ENCODE peak calls at places on chromosomes 1 and 21, in six cellular contexts. T, M, Z, K, C and H are unnamed samples.

GRCh38 chr1:2593251-2593878 is 6.8 kb downstream of the PRXL2B start:
- DNase-seq in T (no peak), M (peak; percentile 37), Z (no peak), K (peak; percentile 10), C (peak; percentile 43), H (no peak)

GRCh38 chr1:221961532-221962292 is 219.8 kb upstream of the DUSP10 start:
- DNase-seq in T (peak; percentile 79), M (no peak), Z (peak; percentile 83), K (no peak), C (no peak), H (no peak)

GRCh38 chr1:147078606-147079399 is 93.5 kb downstream of the PRKAB2 start:
- DNase-seq in T (no peak), M (no peak), Z (no peak), K (no peak), C (no peak), H (no peak)

GRCh38 chr1:36542962-36543515 is 60.3 kb upstream of the CSF3R start:
- DNase-seq in T (no peak), M (peak; percentile 44), Z (no peak), K (no peak), C (no peak), H (no peak)

GRCh38 chr1:161177936-161178244 is 583 bp upstream of the B4GALT3 start:
- DNase-seq in T (no peak), M (no peak), Z (no peak), K (no peak), C (no peak), H (no peak)

GRCh38 chr1:115980998-115981993 is 5.0 kb downstream of the SLC22A15 start:
- DNase-seq in T (peak; percentile 9), M (peak; percentile 73), Z (peak; percentile 28), K (no peak), C (peak; percentile 49), H (no peak)

GRCh38 chr1:117758444-117759316 is 152.8 kb downstream of the TENT5C start:
- DNase-seq in T (peak; percentile 64), M (peak; percentile 78), Z (peak; percentile 76), K (peak; percentile 39), C (peak; percentile 89), H (peak; percentile 69)

GRCh38 chr21:41634211-41634694 is 126.3 kb upstream of the TMPRSS2 start:
- DNase-seq in T (no peak), M (no peak), Z (no peak), K (no peak), C (peak; percentile 66), H (no peak)

GRCh38 chr21:43331962-43332458 is 94.9 kb downstream of the SIK1 start:
- DNase-seq in T (peak; percentile 91), M (no peak), Z (peak; percentile 91), K (peak; percentile 22), C (no peak), H (peak; percentile 43)

GRCh38 chr1:11450310-11450709 is 28.6 kb upstream of the DISP3 start:
- DNase-seq in T (no peak), M (no peak), Z (no peak), K (no peak), C (no peak), H (no peak)

GRCh38 chr1:232962761-232963357 is 12.4 kb downstream of the NTPCR start:
- DNase-seq in T (peak; percentile 68), M (no peak), Z (peak; percentile 74), K (no peak), C (no peak), H (no peak)

GRCh38 chr1:202283379-202283844 is 58.3 kb downstream of the UBE2T start:
- DNase-seq in T (peak; percentile 89), M (peak; percentile 49), Z (peak; percentile 93), K (no peak), C (peak; percentile 59), H (no peak)

GRCh38 chr1:182235952-182236650 is 155.5 kb downstream of the GLUL start:
- DNase-seq in T (peak; percentile 37), M (no peak), Z (peak; percentile 45), K (peak; percentile 28), C (peak; percentile 57), H (peak; percentile 73)

GRCh38 chr1:151991663-151992344 is 1.9 kb downstream of the S100A10 start:
- DNase-seq in T (no peak), M (no peak), Z (no peak), K (no peak), C (no peak), H (no peak)

GRCh38 chr1:2101946-2102345 is 51.7 kb downstream of the PRKCZ start:
- DNase-seq in T (no peak), M (no peak), Z (no peak), K (no peak), C (no peak), H (peak; percentile 34)

GRCh38 chr1:205580140-205580922 is 51.5 kb downstream of the ELK4 start:
- DNase-seq in T (no peak), M (no peak), Z (no peak), K (no peak), C (peak; percentile 32), H (no peak)

GRCh38 chr21:41961282-41961701 is 7.5 kb upstream of the C2CD2 start:
- DNase-seq in T (peak; percentile 77), M (no peak), Z (peak; percentile 80), K (no peak), C (peak; percentile 41), H (no peak)

GRCh38 chr1:8055973-8056372 is 29.9 kb upstream of the ERRFI1 start:
- DNase-seq in T (peak; percentile 88), M (no peak), Z (peak; percentile 90), K (no peak), C (no peak), H (no peak)

GRCh38 chr1:26704629-26705028 is 8.8 kb downstream of the ARID1A start:
- DNase-seq in T (no peak), M (no peak), Z (no peak), K (no peak), C (no peak), H (no peak)

GRCh38 chr1:241579434-241579833 is 47.3 kb downstream of the KMO start:
- DNase-seq in T (no peak), M (no peak), Z (no peak), K (no peak), C (no peak), H (no peak)

GRCh38 chr1:119338757-119339156 is 29.8 kb upstream of the HAO2 start:
- DNase-seq in T (no peak), M (no peak), Z (no peak), K (no peak), C (no peak), H (no peak)

GRCh38 chr1:184882649-184883303 is 91.5 kb downstream of the NIBAN1 start:
- DNase-seq in T (no peak), M (no peak), Z (peak; percentile 23), K (no peak), C (no peak), H (no peak)

GRCh38 chr1:18278953-18279712 is 171.5 kb downstream of the IGSF21 start:
- DNase-seq in T (no peak), M (no peak), Z (no peak), K (no peak), C (no peak), H (no peak)

GRCh38 chr1:232142403-232143314 is 487.3 kb downstream of the SIPA1L2 start:
- DNase-seq in T (peak; percentile 97), M (peak; percentile 6), Z (peak; percentile 97), K (no peak), C (no peak), H (peak; percentile 35)

DNA sequence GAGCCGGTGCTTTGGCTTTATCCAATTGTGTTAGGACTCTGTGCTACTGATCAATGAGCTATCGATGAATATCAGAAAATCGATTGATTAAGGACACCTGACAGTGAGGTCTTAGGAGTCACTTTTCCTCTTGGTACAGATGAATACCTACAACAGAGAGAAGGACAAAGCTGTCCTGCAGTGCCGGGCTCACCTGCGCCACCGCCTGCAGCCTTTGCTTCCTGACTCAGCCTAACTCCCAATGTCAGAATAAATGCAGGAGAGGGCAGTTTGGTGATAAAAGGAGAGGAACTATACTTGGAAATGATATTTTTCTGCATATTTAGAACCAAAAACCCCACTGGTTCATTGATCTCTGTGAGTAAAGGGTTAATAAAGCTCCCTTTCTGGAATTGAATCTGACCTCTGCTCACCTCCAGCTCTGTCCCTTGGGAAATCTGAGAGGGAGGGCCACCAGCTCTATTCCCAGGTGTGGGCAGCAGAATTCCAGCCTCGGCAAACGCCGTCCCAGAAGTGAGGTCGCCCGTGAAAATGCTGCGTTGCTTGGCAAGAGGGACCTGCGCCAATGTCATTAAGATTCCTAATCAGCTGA is 39.3 kb downstream of the POFUT2 start:
- DNase-seq in T (no peak), M (no peak), Z (no peak), K (no peak), C (no peak), H (no peak)
- TF ChIP-seq CTCF in T (no peak), M (no peak), Z (no peak), K (no peak), C (no peak), H (no peak)

GRCh38 chr1:177181280-177181630 is 10.5 kb downstream of the BRINP2 start:
- DNase-seq in T (no peak), M (peak; percentile 51), Z (no peak), K (no peak), C (no peak), H (peak; percentile 48)
- H3K4me3 ChIP-seq in T (peak overlapping the region; percentile 43), M (peak overlapping the region; percentile 54), Z (no peak overlapping the region), K (peak overlapping the region; percentile 14), C (no peak overlapping the region), H (peak overlapping the region; percentile 49)

DNA sequence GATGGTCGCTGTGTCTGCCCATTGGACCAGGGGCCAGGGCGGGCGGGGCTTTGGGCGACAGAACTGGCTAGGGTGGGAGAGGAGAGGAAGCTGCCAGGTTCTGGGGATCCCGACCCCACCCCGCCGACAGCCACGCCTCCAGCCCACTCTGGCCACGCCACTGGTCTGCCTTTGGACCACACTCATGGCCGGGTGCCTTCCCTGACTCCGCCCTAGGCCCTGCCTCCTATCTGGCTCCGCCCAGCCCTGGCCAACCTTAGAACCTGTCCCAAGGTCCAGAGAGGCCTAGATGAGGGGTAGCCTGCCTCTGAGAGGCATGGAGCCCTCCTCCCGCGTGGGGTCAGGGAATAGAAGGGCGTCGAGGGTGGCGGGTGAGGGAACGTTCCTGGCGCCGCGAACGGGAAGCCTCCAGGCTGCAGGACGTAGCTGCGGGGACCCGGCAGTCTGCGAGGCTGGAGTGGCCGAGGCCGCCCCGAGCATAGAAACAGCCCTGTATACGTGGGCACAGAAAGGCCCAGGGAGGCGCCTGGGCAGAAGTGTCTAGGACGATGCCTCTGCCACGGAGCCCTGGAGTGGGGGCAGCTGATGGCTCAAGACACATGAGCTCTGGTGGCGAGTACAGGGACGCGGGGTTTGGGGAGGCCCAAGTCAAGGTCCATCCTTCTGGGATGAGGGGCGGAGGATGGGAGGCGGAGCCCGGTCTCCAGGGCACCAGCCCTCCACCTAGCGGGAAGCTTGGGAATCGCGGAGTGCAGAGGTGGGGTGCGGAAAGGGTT is 11.5 kb upstream of the COL16A1 start:
- DNase-seq in T (peak; percentile 82), M (peak; percentile 95), Z (peak; percentile 89), K (peak; percentile 96), C (peak; percentile 96), H (peak; percentile 98)
- H3K27ac ChIP-seq in T (peak overlapping the region; percentile 80), M (peak overlapping the region; percentile 94), Z (peak overlapping the region; percentile 86), K (peak overlapping the region; percentile 98), C (peak overlapping the region; percentile 95), H (peak overlapping the region; percentile 91)

DNA sequence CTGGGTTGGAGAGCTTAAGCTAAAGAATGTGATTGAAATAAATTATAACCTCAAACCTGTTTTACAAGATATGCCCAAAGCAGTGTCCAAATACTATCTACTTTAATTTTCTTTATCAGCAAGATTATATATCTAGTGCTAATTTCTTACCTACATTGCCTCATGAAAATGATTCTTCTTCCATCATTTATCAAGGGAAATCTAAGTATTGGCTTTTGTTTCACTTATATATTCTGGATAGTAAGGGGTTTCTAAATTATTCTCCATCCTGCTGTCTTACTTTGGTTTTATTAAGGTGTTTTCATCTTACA is 81.2 kb downstream of the PHTF1 start:
- DNase-seq in T (no peak), M (no peak), Z (no peak), K (no peak), C (no peak), H (no peak)
- TF ChIP-seq CTCF in T (no peak), M (no peak), Z (no peak), K (no peak), C (no peak), H (no peak)